ENCODE peak calls at places on chromosomes 1 and 21, in seven cellular contexts. S, R, D, A, K, G and O are unnamed samples.

GRCh38 chr1:5312870-5313269 is 658.5 kb downstream of the AJAP1 start:
- DNase-seq in S (no peak), R (no peak), D (no peak), A (no peak), K (no peak), G (no peak), O (no peak)

GRCh38 chr1:51558375-51558924 is 39.4 kb upstream of the EPS15 start:
- DNase-seq in S (peak), R (peak), D (peak), A (no peak), K (no peak), G (no peak), O (no peak)

GRCh38 chr1:7491089-7491817 is 279.8 kb upstream of the VAMP3 start:
- DNase-seq in S (peak), R (peak), D (no peak), A (no peak), K (no peak), G (no peak), O (no peak)

GRCh38 chr1:45026446-45026845 is 14.4 kb downstream of the UROD start:
- DNase-seq in S (peak), R (peak), D (no peak), A (no peak), K (no peak), G (no peak), O (no peak)

GRCh38 chr1:34113362-34113761 is 51.7 kb downstream of the CSMD2 start:
- DNase-seq in S (peak), R (no peak), D (no peak), A (no peak), K (no peak), G (no peak), O (no peak)

GRCh38 chr1:183622884-183623785 is 12.4 kb downstream of the ARPC5 start:
- DNase-seq in S (peak), R (peak), D (peak), A (peak), K (no peak), G (no peak), O (peak)

GRCh38 chr1:32114420-32114819 is 6.6 kb downstream of the KPNA6 start:
- DNase-seq in S (no peak), R (no peak), D (no peak), A (no peak), K (no peak), G (no peak), O (no peak)

GRCh38 chr1:185896863-185897262 is 162.7 kb downstream of the HMCN1 start:
- DNase-seq in S (peak), R (no peak), D (no peak), A (no peak), K (no peak), G (no peak), O (no peak)

GRCh38 chr1:44842763-44843655 is at the start of gene PTCH2:
- DNase-seq in S (peak), R (peak), D (peak), A (no peak), K (no peak), G (peak), O (no peak)

GRCh38 chr1:99645699-99646531 is at the start of gene PALMD:
- DNase-seq in S (peak), R (peak), D (no peak), A (no peak), K (no peak), G (no peak), O (no peak)

GRCh38 chr1:150106331-150106730 is 38.8 kb downstream of the VPS45 start:
- DNase-seq in S (no peak), R (no peak), D (no peak), A (peak), K (no peak), G (no peak), O (no peak)

GRCh38 chr1:22600071-22600816 is 36.2 kb upstream of the C1QA start:
- DNase-seq in S (no peak), R (no peak), D (no peak), A (no peak), K (no peak), G (no peak), O (no peak)

GRCh38 chr1:189662190-189662589 is 815.5 kb downstream of the BRINP3 start:
- DNase-seq in S (no peak), R (no peak), D (no peak), A (no peak), K (no peak), G (no peak), O (no peak)

GRCh38 chr1:225941220-225941948 is at the start of gene LEFTY2:
- DNase-seq in S (peak), R (peak), D (no peak), A (no peak), K (no peak), G (no peak), O (no peak)

GRCh38 chr1:24481098-24481497 is 21.5 kb upstream of the RCAN3 start:
- DNase-seq in S (no peak), R (no peak), D (no peak), A (peak), K (no peak), G (no peak), O (peak)

GRCh38 chr1:37570528-37571334 is 14.0 kb downstream of the DNALI1 start:
- DNase-seq in S (no peak), R (no peak), D (no peak), A (no peak), K (no peak), G (no peak), O (no peak)

GRCh38 chr1:41454406-41454805 is 30.1 kb downstream of the EDN2 start:
- DNase-seq in S (peak), R (peak), D (peak), A (no peak), K (no peak), G (no peak), O (no peak)

GRCh38 chr1:63703661-63704060 is 70.2 kb upstream of the ROR1 start:
- DNase-seq in S (no peak), R (no peak), D (no peak), A (no peak), K (no peak), G (no peak), O (no peak)

GRCh38 chr1:165836664-165837482 is 9.5 kb downstream of the UCK2 start:
- DNase-seq in S (no peak), R (no peak), D (no peak), A (no peak), K (no peak), G (no peak), O (no peak)

GRCh38 chr1:116255933-116256649 is 117.0 kb upstream of the ATP1A1 start:
- DNase-seq in S (no peak), R (no peak), D (no peak), A (no peak), K (no peak), G (no peak), O (no peak)

GRCh38 chr1:199041173-199041914 is 402.5 kb downstream of the PTPRC start:
- DNase-seq in S (no peak), R (peak), D (no peak), A (peak), K (peak), G (no peak), O (no peak)

GRCh38 chr21:31092867-31093266 is 54.6 kb upstream of the KRTAP19-8 start:
- DNase-seq in S (no peak), R (no peak), D (no peak), A (no peak), K (no peak), G (no peak), O (no peak)

GRCh38 chr1:31587720-31588423 is 11.6 kb downstream of the TINAGL1 start:
- DNase-seq in S (peak), R (peak), D (peak), A (peak), K (peak), G (no peak), O (peak)

GRCh38 chr1:67948155-67949075 is 102.0 kb downstream of the DIRAS3 start:
- DNase-seq in S (peak), R (peak), D (no peak), A (no peak), K (no peak), G (peak), O (no peak)

GRCh38 chr1:48572632-48573258 is 100.7 kb upstream of the SPATA6 start:
- DNase-seq in S (peak), R (peak), D (peak), A (no peak), K (no peak), G (no peak), O (peak)

GRCh38 chr1:66929289-66929688 is 4.5 kb downstream of the MIER1 start:
- DNase-seq in S (peak), R (no peak), D (no peak), A (no peak), K (no peak), G (no peak), O (no peak)

GRCh38 chr1:81950037-81950436 is 149.3 kb downstream of the ADGRL2 start:
- DNase-seq in S (no peak), R (no peak), D (no peak), A (no peak), K (no peak), G (no peak), O (no peak)

GRCh38 chr1:27413004-27413403 is 20.6 kb downstream of the GPR3 start:
- DNase-seq in S (no peak), R (no peak), D (no peak), A (no peak), K (no peak), G (no peak), O (no peak)

GRCh38 chr1:226044514-226045132 is 17.9 kb upstream of the H3-3A start:
- DNase-seq in S (no peak), R (no peak), D (no peak), A (no peak), K (no peak), G (no peak), O (no peak)

GRCh38 chr1:40949563-40949962 is 29.9 kb upstream of the CTPS1 start:
- DNase-seq in S (no peak), R (no peak), D (no peak), A (no peak), K (no peak), G (no peak), O (no peak)

GRCh38 chr1:188170446-188170845 is 1341.7 kb downstream of the PLA2G4A start:
- DNase-seq in S (no peak), R (no peak), D (no peak), A (no peak), K (no peak), G (no peak), O (no peak)

GRCh38 chr1:47527653-47528272 is 89.9 kb downstream of the FOXD2 start:
- DNase-seq in S (peak), R (no peak), D (peak), A (no peak), K (no peak), G (no peak), O (no peak)

GRCh38 chr21:32315511-32316362 is 17.1 kb downstream of the MRAP start:
- DNase-seq in S (no peak), R (no peak), D (no peak), A (no peak), K (no peak), G (no peak), O (no peak)

GRCh38 chr1:180229483-180230415 is at the start of gene LHX4:
- DNase-seq in S (peak), R (no peak), D (peak), A (no peak), K (no peak), G (no peak), O (peak)